ENCODE peak calls at places on chromosomes 6 and 20, in seven cellular contexts. H is A549, T is body of pancreas, F is endodermal cell, J is uterus, U is astrocyte of the cerebellum, G is BJ. E is an unnamed sample.

GRCh38 chr20:56566621-56567020 is 33.6 kb downstream of the FAM209B start:
- DNase-seq in H (no peak), T (no peak), F (no peak), J (no peak), U (no peak), G (no peak), E (no peak)

GRCh38 chr20:13342469-13343242 is 121.6 kb downstream of the ISM1 start:
- DNase-seq in H (no peak), T (no peak), F (no peak), J (no peak), U (no peak), G (peak), E (peak)

GRCh38 chr6:26743157-26743821 is 83.7 kb upstream of the ZNF322 start:
- DNase-seq in H (peak), T (no peak), F (peak), J (no peak), U (no peak), G (no peak), E (peak)

GRCh38 chr20:4136078-4136966 is 121.0 kb upstream of the RNF24 start:
- DNase-seq in H (peak), T (no peak), F (peak), J (no peak), U (no peak), G (no peak), E (no peak)

GRCh38 chr6:5143625-5144311 is 58.6 kb downstream of the PPP1R3G start:
- DNase-seq in H (peak), T (peak), F (peak), J (peak), U (peak), G (no peak), E (no peak)

GRCh38 chr6:27650620-27651370 is 177.9 kb upstream of the ZNF184 start:
- DNase-seq in H (no peak), T (peak), F (peak), J (no peak), U (no peak), G (no peak), E (no peak)

GRCh38 chr6:9581155-9581554 is 833.7 kb downstream of the TFAP2A start:
- DNase-seq in H (no peak), T (no peak), F (no peak), J (no peak), U (no peak), G (no peak), E (no peak)

GRCh38 chr6:128367437-128367836 is 153.0 kb downstream of the PTPRK start:
- DNase-seq in H (no peak), T (no peak), F (no peak), J (no peak), U (no peak), G (no peak), E (no peak)

GRCh38 chr6:1910621-1911407 is 301.1 kb downstream of the FOXC1 start:
- DNase-seq in H (no peak), T (no peak), F (no peak), J (no peak), U (no peak), G (no peak), E (no peak)

GRCh38 chr20:15976047-15976731 is 597.1 kb downstream of the KIF16B start:
- DNase-seq in H (no peak), T (no peak), F (peak), J (no peak), U (no peak), G (no peak), E (no peak)

GRCh38 chr20:2195614-2196013 is 94.0 kb downstream of the STK35 start:
- DNase-seq in H (no peak), T (no peak), F (no peak), J (no peak), U (no peak), G (no peak), E (no peak)

GRCh38 chr6:43921039-43921438 is 151.0 kb downstream of the VEGFA start:
- DNase-seq in H (no peak), T (no peak), F (no peak), J (no peak), U (no peak), G (no peak), E (no peak)

GRCh38 chr6:14383393-14384174 is 266.0 kb downstream of the CD83 start:
- DNase-seq in H (no peak), T (peak), F (peak), J (no peak), U (no peak), G (no peak), E (no peak)

GRCh38 chr20:50309280-50309763 is 118.7 kb downstream of the CEBPB start:
- DNase-seq in H (no peak), T (no peak), F (no peak), J (peak), U (no peak), G (no peak), E (no peak)

GRCh38 chr6:22108199-22108598 is 188.6 kb downstream of the PRL start:
- DNase-seq in H (no peak), T (no peak), F (no peak), J (no peak), U (no peak), G (no peak), E (no peak)

GRCh38 chr20:5949943-5950270 is 426 bp downstream of the TRMT6 start:
- DNase-seq in H (peak), T (no peak), F (no peak), J (no peak), U (no peak), G (no peak), E (no peak)

GRCh38 chr20:58233881-58234528 is 5.6 kb upstream of the ANKRD60 start:
- DNase-seq in H (peak), T (no peak), F (peak), J (no peak), U (no peak), G (no peak), E (no peak)

GRCh38 chr6:123661105-123661891 is 24.5 kb upstream of the TRDN start:
- DNase-seq in H (no peak), T (no peak), F (no peak), J (no peak), U (no peak), G (no peak), E (no peak)

GRCh38 chr6:35073211-35073610 is 67.9 kb downstream of the TCP11 start:
- DNase-seq in H (no peak), T (no peak), F (no peak), J (no peak), U (no peak), G (no peak), E (no peak)

GRCh38 chr6:47016236-47016635 is 25.9 kb downstream of the ADGRF1 start:
- DNase-seq in H (no peak), T (no peak), F (no peak), J (no peak), U (no peak), G (no peak), E (no peak)

GRCh38 chr20:63333241-63333836 is 27.8 kb downstream of the CHRNA4 start:
- DNase-seq in H (no peak), T (no peak), F (no peak), J (no peak), U (no peak), G (no peak), E (no peak)

GRCh38 chr20:31394900-31395299 is 4.5 kb upstream of the DEFB119 start:
- DNase-seq in H (no peak), T (no peak), F (no peak), J (no peak), U (no peak), G (no peak), E (no peak)

GRCh38 chr20:37323985-37324384 is 22.0 kb upstream of the SRC start:
- DNase-seq in H (no peak), T (no peak), F (no peak), J (no peak), U (no peak), G (peak), E (peak)

GRCh38 chr6:31203345-31203979 is 33.0 kb upstream of the POU5F1 start:
- DNase-seq in H (peak), T (peak), F (no peak), J (peak), U (no peak), G (no peak), E (no peak)

GRCh38 chr20:20687319-20687718 is 25.1 kb downstream of the RALGAPA2 start:
- DNase-seq in H (no peak), T (no peak), F (no peak), J (no peak), U (peak), G (no peak), E (no peak)

GRCh38 chr20:23046431-23046830 is 3.0 kb downstream of the THBD start:
- DNase-seq in H (no peak), T (no peak), F (no peak), J (no peak), U (no peak), G (no peak), E (no peak)

GRCh38 chr6:107026965-107027364 is 1.0 kb upstream of the MTRES1 start:
- DNase-seq in H (no peak), T (no peak), F (no peak), J (no peak), U (no peak), G (no peak), E (no peak)

GRCh38 chr20:46937827-46938226 is 43.2 kb downstream of the EYA2 start:
- DNase-seq in H (no peak), T (no peak), F (no peak), J (no peak), U (no peak), G (no peak), E (no peak)

GRCh38 chr20:38217791-38218565 is 42.6 kb downstream of the KIAA1755 start:
- DNase-seq in H (peak), T (peak), F (peak), J (peak), U (peak), G (peak), E (peak)

GRCh38 chr20:24151621-24152020 is 163.0 kb upstream of the GGTLC1 start:
- DNase-seq in H (no peak), T (no peak), F (no peak), J (no peak), U (no peak), G (no peak), E (no peak)

GRCh38 chr20:24149175-24149574 is 160.6 kb upstream of the GGTLC1 start:
- DNase-seq in H (no peak), T (no peak), F (no peak), J (no peak), U (no peak), G (no peak), E (no peak)

GRCh38 chr20:24150406-24150805 is 161.8 kb upstream of the GGTLC1 start:
- DNase-seq in H (no peak), T (no peak), F (no peak), J (no peak), U (no peak), G (no peak), E (no peak)

GRCh38 chr20:24148372-24148771 is 159.8 kb upstream of the GGTLC1 start:
- DNase-seq in H (no peak), T (peak), F (no peak), J (no peak), U (no peak), G (no peak), E (no peak)

DNA sequence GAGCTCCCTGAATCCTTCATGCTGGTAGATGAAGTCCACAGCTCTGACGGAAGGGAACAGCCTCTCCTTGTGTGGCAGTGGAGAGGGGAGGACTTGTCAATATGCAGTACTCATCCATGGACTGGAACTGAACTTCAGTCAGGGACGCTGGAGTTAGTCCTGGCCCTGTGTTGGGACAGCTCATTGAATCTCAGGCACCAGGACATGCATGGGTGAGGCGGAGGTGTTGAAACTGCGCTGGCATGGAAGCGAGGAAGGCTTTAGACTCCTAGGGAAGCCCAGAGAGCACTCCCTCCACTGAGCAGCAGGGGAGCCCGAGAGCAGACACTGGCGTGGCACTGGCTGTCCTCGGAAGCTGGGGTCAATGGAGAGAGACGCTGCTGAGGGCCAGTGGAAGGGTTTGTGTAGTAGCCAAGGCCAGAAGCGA is 161.3 kb upstream of the GGTLC1 start:
- DNase-seq in H (peak), T (peak), F (peak), J (no peak), U (no peak), G (no peak), E (no peak)
- TF ChIP-seq CTCF in H (peak), T (peak), F (peak), J (no peak), U (peak), G (peak), E (peak)

DNA sequence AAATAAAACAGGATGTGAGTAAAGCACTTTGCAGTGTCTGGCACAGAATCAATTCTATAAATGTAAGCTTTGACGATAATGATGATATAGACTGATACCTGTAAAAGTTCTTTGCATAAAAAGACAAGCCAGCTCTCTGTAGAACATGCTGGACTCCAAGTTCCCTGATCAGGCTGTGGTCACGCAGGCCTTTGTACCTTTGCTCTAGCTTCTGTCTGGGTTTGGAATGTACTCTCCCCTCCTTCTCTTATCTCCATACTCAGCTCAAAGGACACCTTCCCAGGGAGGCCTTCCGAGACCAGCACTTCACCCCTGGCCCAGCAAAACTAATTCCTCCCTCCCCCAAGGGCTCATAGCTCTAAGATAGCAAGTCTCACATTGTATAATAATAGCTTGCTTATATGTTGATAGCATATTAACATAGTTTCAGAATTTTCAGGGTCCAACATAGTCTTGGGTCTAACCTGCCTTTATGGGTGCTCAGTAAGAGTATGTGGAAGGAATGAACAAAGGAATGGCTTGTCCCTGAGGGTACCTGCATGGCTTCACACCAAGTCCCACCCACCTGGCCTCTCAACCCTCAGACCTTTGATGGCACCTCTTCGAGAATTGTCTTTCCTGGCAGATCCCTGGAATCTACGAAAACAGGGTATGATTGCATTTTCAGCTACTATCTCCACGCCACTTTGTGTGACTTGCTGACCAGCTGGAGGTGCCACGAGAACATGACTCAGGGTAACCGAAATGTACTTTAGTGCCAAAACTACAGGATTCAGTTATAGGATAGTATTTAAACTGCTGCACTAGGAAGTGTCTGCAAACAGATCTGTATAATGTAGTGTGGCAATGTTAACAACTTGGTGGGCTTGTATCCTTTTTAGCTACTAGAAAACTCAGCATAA is 41.7 kb upstream of the PIM1 start:
- DNase-seq in H (no peak), T (no peak), F (peak), J (no peak), U (peak), G (no peak), E (no peak)
- H3K4me3 ChIP-seq in H (no peak), T (no peak), F (no peak), J (no peak), U (no peak), G (no peak), E (no peak)

DNA sequence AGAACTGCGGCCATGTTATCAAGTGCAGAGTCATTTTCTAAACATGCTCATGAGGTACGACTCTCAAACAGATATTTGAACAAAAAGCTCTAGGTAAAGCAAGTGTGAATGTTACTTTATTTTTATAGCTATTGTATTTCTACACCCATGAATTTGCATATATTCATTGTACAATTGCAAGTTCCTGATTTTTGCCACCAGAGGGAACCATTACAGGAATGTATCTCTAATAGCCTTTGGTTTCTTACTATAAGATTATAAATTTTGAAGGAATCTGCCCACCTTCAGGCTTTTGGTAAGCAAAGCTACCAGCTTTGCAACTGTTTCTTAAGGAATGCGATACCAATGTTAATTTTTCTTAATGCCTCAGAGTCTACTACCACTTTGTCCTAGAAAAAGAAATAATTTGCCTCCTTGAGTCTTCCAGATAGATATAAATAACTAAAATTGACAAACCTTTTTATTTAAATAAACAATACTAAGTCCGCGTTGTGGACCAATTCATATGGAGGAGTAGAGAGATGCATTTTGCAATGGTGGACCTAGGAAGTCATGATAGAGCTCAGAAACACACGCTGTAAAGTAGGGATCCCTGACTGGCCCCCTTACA is 125.4 kb upstream of the SAMD5 start:
- DNase-seq in H (peak), T (no peak), F (no peak), J (no peak), U (peak), G (no peak), E (no peak)
- TF ChIP-seq CTCF in H (peak), T (peak), F (peak), J (no peak), U (peak), G (peak), E (peak)

GRCh38 chr6:166203003-166203640 is 35.5 kb upstream of the TBXT start:
- DNase-seq in H (no peak), T (no peak), F (no peak), J (no peak), U (no peak), G (no peak), E (no peak)
- H3K4me3 ChIP-seq in H (no peak), T (no peak), F (no peak), J (no peak), U (no peak), G (no peak), E (no peak)